ENCODE peak calls at places on chromosomes 13 and 19, in nine cellular contexts. E is stimulated activated CD4-positive, alpha-beta T cell treated with anti-CD3 and anti-CD28 coated beads, Interleukin-1b, Interleukin-23, amount 100 ng/mL, for 1 hour; O is heart right ventricle; S is T-helper 2 cell; J is SW480; R is fibroblast of lung; I is NAMALWA; Q is WTC11; H is mesenchymal stem cell. U is an unnamed sample.

GRCh38 chr19:15452111-15453047 is 2.6 kb upstream of the WIZ start:
- DNase-seq in E (no peak), O (peak; percentile 93), S (no peak), J (peak; percentile 87), R (peak; percentile 68), I (peak; percentile 81), Q (peak; percentile 99), H (peak; percentile 90), U (peak; percentile 86)

GRCh38 chr19:53598361-53598760 is 33.4 kb upstream of the DPRX start:
- DNase-seq in E (no peak), O (no peak), S (no peak), J (no peak), R (no peak), I (no peak), Q (no peak), H (no peak), U (no peak)

GRCh38 chr13:24192811-24193162 is 32.3 kb downstream of the SPATA13 start:
- DNase-seq in E (no peak), O (no peak), S (no peak), J (no peak), R (no peak), I (no peak), Q (no peak), H (no peak), U (no peak)

GRCh38 chr19:14979498-14980255 is at the start of gene SLC1A6:
- DNase-seq in E (no peak), O (no peak), S (no peak), J (no peak), R (no peak), I (no peak), Q (peak; percentile 75), H (no peak), U (no peak)

GRCh38 chr13:28059214-28059613 is 41.2 kb downstream of the FLT3 start:
- DNase-seq in E (peak; percentile 19), O (no peak), S (no peak), J (peak; percentile 56), R (peak; percentile 4), I (peak; percentile 62), Q (peak; percentile 65), H (peak; percentile 23), U (peak; percentile 45)

GRCh38 chr19:50046649-50047503 is 21.1 kb downstream of the ZNF473 start:
- DNase-seq in E (peak; percentile 35), O (peak; percentile 45), S (peak; percentile 32), J (peak; percentile 28), R (no peak), I (peak; percentile 82), Q (peak; percentile 80), H (no peak), U (peak; percentile 21)

GRCh38 chr19:29519931-29520330 is 5.9 kb upstream of the VSTM2B start:
- DNase-seq in E (no peak), O (no peak), S (no peak), J (no peak), R (no peak), I (no peak), Q (no peak), H (no peak), U (no peak)

GRCh38 chr13:45073809-45074208 is 46.5 kb upstream of the GTF2F2 start:
- DNase-seq in E (no peak), O (no peak), S (no peak), J (no peak), R (no peak), I (peak; percentile 21), Q (peak; percentile 24), H (no peak), U (no peak)

GRCh38 chr13:19781526-19781925 is 1.2 kb downstream of the PSPC1 start:
- DNase-seq in E (no peak), O (no peak), S (no peak), J (no peak), R (no peak), I (peak; percentile 27), Q (no peak), H (peak; percentile 9), U (no peak)

GRCh38 chr19:39916851-39917396 is 17.5 kb downstream of the FCGBP start:
- DNase-seq in E (no peak), O (no peak), S (no peak), J (no peak), R (no peak), I (no peak), Q (no peak), H (no peak), U (no peak)

GRCh38 chr13:83825676-83826075 is 56.6 kb downstream of the SLITRK1 start:
- DNase-seq in E (no peak), O (no peak), S (no peak), J (no peak), R (peak; percentile 23), I (no peak), Q (no peak), H (no peak), U (no peak)

GRCh38 chr13:72023895-72024294 is 156.9 kb upstream of the DACH1 start:
- DNase-seq in E (no peak), O (no peak), S (no peak), J (no peak), R (no peak), I (no peak), Q (no peak), H (no peak), U (no peak)

GRCh38 chr19:48290341-48290922 is 20.6 kb downstream of the ZNF114 start:
- DNase-seq in E (no peak), O (no peak), S (no peak), J (no peak), R (peak; percentile 78), I (no peak), Q (peak; percentile 81), H (peak; percentile 80), U (peak; percentile 52)

GRCh38 chr13:45464687-45465453 is at the start of gene COG3:
- DNase-seq in E (peak; percentile 91), O (peak; percentile 94), S (peak; percentile 90), J (peak; percentile 99), R (peak; percentile 98), I (peak; percentile 98), Q (peak; percentile 92), H (peak; percentile 97), U (peak; percentile 97)

GRCh38 chr19:33302974-33303790 is 848 bp upstream of the CEBPA start:
- DNase-seq in E (no peak), O (peak; percentile 58), S (no peak), J (peak; percentile 69), R (peak; percentile 57), I (no peak), Q (peak; percentile 61), H (peak; percentile 66), U (peak; percentile 60)

GRCh38 chr13:46866150-46866549 is 30.7 kb downstream of the HTR2A start:
- DNase-seq in E (no peak), O (peak; percentile 16), S (no peak), J (no peak), R (peak; percentile 21), I (no peak), Q (peak; percentile 22), H (peak; percentile 96), U (peak; percentile 90)

GRCh38 chr13:60431108-60431700 is 34.2 kb downstream of the TDRD3 start:
- DNase-seq in E (no peak), O (no peak), S (no peak), J (peak; percentile 77), R (peak; percentile 58), I (peak; percentile 88), Q (no peak), H (peak; percentile 67), U (peak; percentile 71)

GRCh38 chr13:113969973-113970611 is 3.8 kb downstream of the C13orf46 start:
- DNase-seq in E (no peak), O (no peak), S (no peak), J (no peak), R (no peak), I (no peak), Q (peak; percentile 8), H (no peak), U (no peak)

U was measured in fibroblast of villous mesenchyme.